ENCODE peak calls at places on chromosomes 16 and 17, in four cellular contexts. One of them, this sample, is unnamed. For H3K9me3, the result is how much of the 10 kb centered on the place peaks cover.

GRCh38 chr17:61251939-61252865 is 147.4 kb upstream of the TBX2 start:
- DNase-seq in kidney: peak
- DNase-seq in cardiac muscle cell: peak
- DNase-seq in heart right ventricle: peak
- DNase-seq in this sample: peak

GRCh38 chr17:57377094-57377493 is 120.8 kb downstream of the MSI2 start:
- DNase-seq in kidney: no peak
- DNase-seq in cardiac muscle cell: no peak
- DNase-seq in heart right ventricle: no peak
- DNase-seq in this sample: no peak

GRCh38 chr17:46212634-46213435 is 19.6 kb upstream of the KANSL1 start:
- DNase-seq in kidney: no peak
- DNase-seq in cardiac muscle cell: peak
- DNase-seq in heart right ventricle: no peak
- DNase-seq in this sample: peak

GRCh38 chr17:80838381-80839345 is 153.0 kb upstream of the CHMP6 start:
- DNase-seq in kidney: peak
- DNase-seq in cardiac muscle cell: no peak
- DNase-seq in heart right ventricle: no peak
- DNase-seq in this sample: no peak

GRCh38 chr17:36808181-36808661 is 129.1 kb upstream of the LHX1 start:
- DNase-seq in kidney: no peak
- DNase-seq in cardiac muscle cell: peak
- DNase-seq in heart right ventricle: no peak
- DNase-seq in this sample: no peak

GRCh38 chr16:80993293-80993691 is 13.4 kb downstream of the CMC2 start:
- DNase-seq in kidney: no peak
- DNase-seq in cardiac muscle cell: peak
- DNase-seq in heart right ventricle: no peak
- DNase-seq in this sample: no peak

GRCh38 chr17:21240375-21241055 is 12.7 kb downstream of the NATD1 start:
- DNase-seq in kidney: peak
- DNase-seq in cardiac muscle cell: no peak
- DNase-seq in heart right ventricle: no peak
- DNase-seq in this sample: no peak

GRCh38 chr17:76562734-76563148 is 22.9 kb downstream of the PRCD start:
- DNase-seq in kidney: no peak
- DNase-seq in cardiac muscle cell: peak
- DNase-seq in heart right ventricle: no peak
- DNase-seq in this sample: peak

GRCh38 chr16:56637814-56638750 is at the start of gene MT1A:
- DNase-seq in kidney: peak
- DNase-seq in cardiac muscle cell: peak
- DNase-seq in heart right ventricle: peak
- DNase-seq in this sample: peak

GRCh38 chr16:64971211-64971610 is 150.7 kb downstream of the CDH11 start:
- DNase-seq in kidney: no peak
- DNase-seq in cardiac muscle cell: no peak
- DNase-seq in heart right ventricle: no peak
- DNase-seq in this sample: no peak

GRCh38 chr17:59617141-59617757 is 2.4 kb upstream of the CLTC start:
- DNase-seq in kidney: no peak
- DNase-seq in cardiac muscle cell: no peak
- DNase-seq in heart right ventricle: no peak
- DNase-seq in this sample: no peak

GRCh38 chr17:67289174-67289876 is 44.3 kb upstream of the HELZ start:
- DNase-seq in kidney: peak
- DNase-seq in cardiac muscle cell: peak
- DNase-seq in heart right ventricle: peak
- DNase-seq in this sample: peak

DNA sequence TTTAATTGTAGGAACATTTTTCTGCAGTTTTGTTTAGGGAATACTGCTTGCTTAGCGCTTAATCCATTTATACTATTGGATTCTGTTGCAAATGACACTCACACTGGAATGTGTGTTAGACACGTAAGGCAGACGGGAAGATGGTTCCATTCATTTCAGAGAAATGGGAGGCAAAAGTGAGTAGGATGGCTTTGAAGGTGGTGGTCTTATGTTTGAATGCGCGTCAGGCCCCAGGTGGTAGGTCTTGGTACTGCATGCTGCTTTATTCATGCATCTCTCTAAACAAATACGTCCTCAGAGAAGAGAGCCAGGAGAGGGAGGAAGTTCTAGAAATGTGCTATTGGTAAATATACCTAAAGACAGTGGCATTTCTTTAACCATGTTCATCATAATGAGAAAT is 997.6 kb upstream of the RBFOX1 start:
- DNase-seq in kidney: no peak
- DNase-seq in cardiac muscle cell: no peak
- DNase-seq in heart right ventricle: no peak
- DNase-seq in this sample: no peak
- TF ChIP-seq CTCF in kidney: peak
- TF ChIP-seq CTCF in cardiac muscle cell: peak
- TF ChIP-seq CTCF in heart right ventricle: peak
- TF ChIP-seq CTCF in this sample: no peak

GRCh38 chr16:35302859-35303258 is 1843.4 kb downstream of the TP53TG3F start:
- DNase-seq in kidney: no peak
- DNase-seq in cardiac muscle cell: no peak
- DNase-seq in heart right ventricle: no peak
- DNase-seq in this sample: no peak
- H3K9me3 ChIP-seq in kidney: under half
- H3K9me3 ChIP-seq in cardiac muscle cell: under half
- H3K9me3 ChIP-seq in heart right ventricle: under half
- H3K9me3 ChIP-seq in this sample: under half

DNA sequence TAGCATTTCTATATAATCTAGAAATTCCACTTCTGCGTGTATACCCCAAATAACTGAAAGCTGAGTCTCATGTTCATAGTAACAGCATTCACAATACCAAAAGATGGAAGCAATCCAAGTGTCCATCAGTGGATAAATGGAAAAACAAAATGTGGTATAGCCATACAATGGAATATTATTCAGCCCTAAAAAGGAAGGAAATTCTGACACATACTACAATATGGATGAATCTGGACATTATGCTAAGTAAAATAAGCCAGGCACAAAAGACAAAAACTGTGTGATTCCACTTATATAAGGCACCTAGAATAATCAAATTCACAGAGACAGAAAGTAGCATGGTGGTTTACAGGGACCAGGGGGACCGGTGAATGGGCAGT is 20.4 kb downstream of the HOXB1 start:
- DNase-seq in kidney: no peak
- DNase-seq in cardiac muscle cell: no peak
- DNase-seq in heart right ventricle: no peak
- DNase-seq in this sample: no peak
- H3K27ac ChIP-seq in kidney: no peak
- H3K27ac ChIP-seq in cardiac muscle cell: no peak
- H3K27ac ChIP-seq in heart right ventricle: no peak
- H3K27ac ChIP-seq in this sample: no peak

DNA sequence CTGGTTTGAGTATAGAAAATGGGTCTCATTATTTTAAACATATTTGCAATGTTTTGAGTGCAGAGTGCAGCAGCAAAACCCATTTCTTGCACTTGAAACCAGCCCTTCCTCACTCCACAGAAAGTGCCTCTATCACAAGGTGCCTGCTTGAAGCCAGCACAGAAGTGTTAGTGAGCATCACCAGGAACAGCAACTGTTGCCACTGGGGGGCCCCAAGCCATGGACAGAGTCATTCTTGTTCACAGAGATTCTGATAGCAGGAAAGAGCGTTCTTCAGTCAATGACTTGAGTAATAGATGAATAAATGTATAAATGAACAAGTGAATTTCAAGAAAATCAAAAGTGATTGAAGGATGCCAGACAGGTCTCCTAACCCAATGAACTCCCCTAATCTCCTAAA is 45.6 kb downstream of the CHD9NB start:
- DNase-seq in kidney: no peak
- DNase-seq in cardiac muscle cell: no peak
- DNase-seq in heart right ventricle: no peak
- DNase-seq in this sample: no peak
- TF ChIP-seq CTCF in kidney: no peak
- TF ChIP-seq CTCF in cardiac muscle cell: no peak
- TF ChIP-seq CTCF in heart right ventricle: no peak
- TF ChIP-seq CTCF in this sample: no peak

This sample was measured in uterus.